ENCODE peak calls at places on chromosomes 13 and 19, in nine cellular contexts. K is stromal cell of bone marrow, I is kidney glomerular epithelial cell, X is Calu3, S is esophagus squamous epithelium, E is LoVo, C is iris pigment epithelial cell, T is NCI-H1105 treated with DMSO at 0.1 percent for 48 hours, Q is GM19239. N is an unnamed sample.
A peak's percentile ranks its signal among the peaks of the same experiment; 100 is the strongest.

GRCh38 chr19:33785795-33786194 is 10.9 kb upstream of the KCTD15 start:
- DNase-seq in K (no peak), I (no peak), X (no peak), S (no peak), E (no peak), C (peak; percentile 56), T (no peak), Q (no peak), N (no peak)

GRCh38 chr13:30148171-30148754 is 159.1 kb downstream of the KATNAL1 start:
- DNase-seq in K (no peak), I (no peak), X (no peak), S (no peak), E (no peak), C (no peak), T (no peak), Q (no peak), N (no peak)

GRCh38 chr19:52995711-52996110 is 18.0 kb upstream of the ERVV-1 start:
- DNase-seq in K (no peak), I (no peak), X (no peak), S (no peak), E (no peak), C (no peak), T (no peak), Q (no peak), N (no peak)

GRCh38 chr13:93193682-93194081 is 32.9 kb upstream of the GPC6 start:
- DNase-seq in K (no peak), I (no peak), X (no peak), S (no peak), E (no peak), C (no peak), T (no peak), Q (no peak), N (no peak)

GRCh38 chr19:28372800-28373199 is 840.2 kb downstream of the UQCRFS1 start:
- DNase-seq in K (no peak), I (no peak), X (no peak), S (no peak), E (no peak), C (no peak), T (no peak), Q (no peak), N (no peak)

GRCh38 chr13:110329798-110330461 is 22.8 kb downstream of the COL4A2 start:
- DNase-seq in K (no peak), I (peak; percentile 86), X (no peak), S (no peak), E (no peak), C (peak; percentile 77), T (no peak), Q (no peak), N (peak; percentile 42)

GRCh38 chr19:10892256-10892655 is 20.9 kb downstream of the CARM1 start:
- DNase-seq in K (no peak), I (no peak), X (no peak), S (no peak), E (no peak), C (no peak), T (no peak), Q (no peak), N (no peak)

GRCh38 chr13:73059460-73060250 is 850 bp downstream of the KLF5 start:
- DNase-seq in K (no peak), I (no peak), X (no peak), S (no peak), E (no peak), C (peak; percentile 55), T (no peak), Q (peak; percentile 34), N (peak; percentile 57)

GRCh38 chr13:41137951-41138350 is 5.3 kb upstream of the KBTBD6 start:
- DNase-seq in K (no peak), I (peak; percentile 71), X (no peak), S (no peak), E (peak; percentile 15), C (peak; percentile 74), T (no peak), Q (no peak), N (no peak)

GRCh38 chr13:72221276-72221962 is 354.4 kb upstream of the DACH1 start:
- DNase-seq in K (no peak), I (no peak), X (peak; percentile 20), S (no peak), E (peak; percentile 65), C (peak; percentile 11), T (no peak), Q (peak; percentile 1), N (no peak)

GRCh38 chr13:50448535-50448981 is 394.9 kb downstream of the DLEU7 start:
- DNase-seq in K (no peak), I (peak; percentile 62), X (peak; percentile 3), S (no peak), E (no peak), C (no peak), T (peak; percentile 79), Q (no peak), N (no peak)

GRCh38 chr13:48266967-48267639 is 34.1 kb downstream of the ITM2B start:
- DNase-seq in K (no peak), I (no peak), X (no peak), S (no peak), E (no peak), C (peak; percentile 16), T (no peak), Q (no peak), N (no peak)

GRCh38 chr19:18408053-18408476 is 10.6 kb upstream of the LRRC25 start:
- DNase-seq in K (no peak), I (peak; percentile 30), X (peak; percentile 52), S (no peak), E (no peak), C (no peak), T (no peak), Q (no peak), N (no peak)

GRCh38 chr13:24168392-24168750 is 7.9 kb downstream of the SPATA13 start:
- DNase-seq in K (peak; percentile 53), I (no peak), X (no peak), S (no peak), E (no peak), C (no peak), T (no peak), Q (no peak), N (no peak)

GRCh38 chr19:18399008-18399407 is 1.6 kb upstream of the LRRC25 start:
- DNase-seq in K (no peak), I (no peak), X (peak; percentile 57), S (no peak), E (no peak), C (peak; percentile 79), T (peak; percentile 25), Q (no peak), N (no peak)

GRCh38 chr13:110129539-110130186 is 177.3 kb downstream of the COL4A1 start:
- DNase-seq in K (no peak), I (no peak), X (no peak), S (no peak), E (no peak), C (no peak), T (no peak), Q (no peak), N (no peak)

GRCh38 chr13:51966186-51966585 is 45.1 kb downstream of the ATP7B start:
- DNase-seq in K (no peak), I (no peak), X (no peak), S (no peak), E (no peak), C (no peak), T (no peak), Q (no peak), N (no peak)

GRCh38 chr19:42032428-42032827 is 37.6 kb downstream of the GRIK5 start:
- DNase-seq in K (no peak), I (peak; percentile 49), X (peak; percentile 28), S (no peak), E (peak; percentile 58), C (no peak), T (peak; percentile 95), Q (no peak), N (no peak)

GRCh38 chr19:39390460-39390758 is 497 bp downstream of the PAF1 start:
- DNase-seq in K (no peak), I (no peak), X (no peak), S (no peak), E (peak; percentile 71), C (peak; percentile 44), T (no peak), Q (no peak), N (no peak)

GRCh38 chr13:64186503-64186902 is 2770.9 kb upstream of the PCDH20 start:
- DNase-seq in K (no peak), I (no peak), X (no peak), S (no peak), E (no peak), C (peak; percentile 31), T (no peak), Q (no peak), N (no peak)

GRCh38 chr13:26219726-26220125 is 2.4 kb downstream of the RNF6 start:
- DNase-seq in K (no peak), I (no peak), X (no peak), S (no peak), E (no peak), C (peak; percentile 60), T (no peak), Q (no peak), N (no peak)

GRCh38 chr19:44754743-44755066 is 6.2 kb downstream of the BCL3 start:
- DNase-seq in K (no peak), I (no peak), X (no peak), S (no peak), E (no peak), C (no peak), T (no peak), Q (no peak), N (no peak)

GRCh38 chr13:69600811-69601210 is 506.8 kb upstream of the ATXN8OS start:
- DNase-seq in K (no peak), I (no peak), X (no peak), S (no peak), E (no peak), C (no peak), T (no peak), Q (no peak), N (no peak)

GRCh38 chr13:106063591-106064308 is 471.7 kb downstream of the EFNB2 start:
- DNase-seq in K (peak; percentile 53), I (peak; percentile 17), X (no peak), S (no peak), E (peak; percentile 7), C (peak; percentile 88), T (no peak), Q (no peak), N (no peak)

N was measured in aorta.